ENCODE peak calls at places on chromosomes 7 and 10, in seven cellular contexts. One of them, this sample, is unnamed.

GRCh38 chr7:106767498-106768323 is 97.4 kb upstream of the PIK3CG start:
- DNase-seq in NB4: no peak
- DNase-seq in mammary epithelial cell: no peak
- DNase-seq in psoas muscle: no peak
- DNase-seq in keratinocyte: no peak
- DNase-seq in SK-N-SH: no peak
- DNase-seq in heart left ventricle: no peak
- DNase-seq in this sample: peak

GRCh38 chr7:54956021-54956420 is 62.8 kb upstream of the EGFR start:
- DNase-seq in NB4: no peak
- DNase-seq in mammary epithelial cell: no peak
- DNase-seq in psoas muscle: no peak
- DNase-seq in keratinocyte: no peak
- DNase-seq in SK-N-SH: no peak
- DNase-seq in heart left ventricle: no peak
- DNase-seq in this sample: no peak

GRCh38 chr7:82410461-82410860 is 33.1 kb downstream of the CACNA2D1 start:
- DNase-seq in NB4: no peak
- DNase-seq in mammary epithelial cell: peak
- DNase-seq in psoas muscle: peak
- DNase-seq in keratinocyte: no peak
- DNase-seq in SK-N-SH: no peak
- DNase-seq in heart left ventricle: peak
- DNase-seq in this sample: no peak

GRCh38 chr7:23672033-23672432 is 8.0 kb upstream of the FAM221A start:
- DNase-seq in NB4: no peak
- DNase-seq in mammary epithelial cell: no peak
- DNase-seq in psoas muscle: no peak
- DNase-seq in keratinocyte: no peak
- DNase-seq in SK-N-SH: no peak
- DNase-seq in heart left ventricle: no peak
- DNase-seq in this sample: no peak

GRCh38 chr10:103265712-103266329 is 11.1 kb upstream of the INA start:
- DNase-seq in NB4: peak
- DNase-seq in mammary epithelial cell: peak
- DNase-seq in psoas muscle: no peak
- DNase-seq in keratinocyte: no peak
- DNase-seq in SK-N-SH: no peak
- DNase-seq in heart left ventricle: peak
- DNase-seq in this sample: peak

GRCh38 chr7:149872419-149873073 is 1.2 kb upstream of the ATP6V0E2 start:
- DNase-seq in NB4: peak
- DNase-seq in mammary epithelial cell: peak
- DNase-seq in psoas muscle: peak
- DNase-seq in keratinocyte: peak
- DNase-seq in SK-N-SH: peak
- DNase-seq in heart left ventricle: peak
- DNase-seq in this sample: peak

GRCh38 chr10:59279991-59280390 is 82.4 kb downstream of the FAM13C start:
- DNase-seq in NB4: no peak
- DNase-seq in mammary epithelial cell: no peak
- DNase-seq in psoas muscle: no peak
- DNase-seq in keratinocyte: no peak
- DNase-seq in SK-N-SH: no peak
- DNase-seq in heart left ventricle: no peak
- DNase-seq in this sample: no peak

GRCh38 chr7:29976673-29977072 is 12.9 kb downstream of the SCRN1 start:
- DNase-seq in NB4: no peak
- DNase-seq in mammary epithelial cell: peak
- DNase-seq in psoas muscle: no peak
- DNase-seq in keratinocyte: no peak
- DNase-seq in SK-N-SH: no peak
- DNase-seq in heart left ventricle: no peak
- DNase-seq in this sample: no peak

GRCh38 chr7:98836811-98837631 is 32.8 kb downstream of the TMEM130 start:
- DNase-seq in NB4: peak
- DNase-seq in mammary epithelial cell: no peak
- DNase-seq in psoas muscle: no peak
- DNase-seq in keratinocyte: no peak
- DNase-seq in SK-N-SH: peak
- DNase-seq in heart left ventricle: no peak
- DNase-seq in this sample: peak

GRCh38 chr10:122492006-122492405 is 30.7 kb downstream of the HTRA1 start:
- DNase-seq in NB4: no peak
- DNase-seq in mammary epithelial cell: no peak
- DNase-seq in psoas muscle: no peak
- DNase-seq in keratinocyte: no peak
- DNase-seq in SK-N-SH: no peak
- DNase-seq in heart left ventricle: no peak
- DNase-seq in this sample: no peak

GRCh38 chr7:137443616-137444015 is 100.1 kb upstream of the PTN start:
- DNase-seq in NB4: no peak
- DNase-seq in mammary epithelial cell: peak
- DNase-seq in psoas muscle: no peak
- DNase-seq in keratinocyte: no peak
- DNase-seq in SK-N-SH: no peak
- DNase-seq in heart left ventricle: no peak
- DNase-seq in this sample: no peak

GRCh38 chr10:26440091-26440445 is 1.9 kb downstream of the APBB1IP start:
- DNase-seq in NB4: no peak
- DNase-seq in mammary epithelial cell: no peak
- DNase-seq in psoas muscle: no peak
- DNase-seq in keratinocyte: no peak
- DNase-seq in SK-N-SH: no peak
- DNase-seq in heart left ventricle: no peak
- DNase-seq in this sample: no peak

GRCh38 chr10:26436848-26437247 is 1.3 kb upstream of the APBB1IP start:
- DNase-seq in NB4: no peak
- DNase-seq in mammary epithelial cell: no peak
- DNase-seq in psoas muscle: no peak
- DNase-seq in keratinocyte: no peak
- DNase-seq in SK-N-SH: no peak
- DNase-seq in heart left ventricle: no peak
- DNase-seq in this sample: no peak

GRCh38 chr10:26439436-26440090 is 1.4 kb downstream of the APBB1IP start:
- DNase-seq in NB4: no peak
- DNase-seq in mammary epithelial cell: no peak
- DNase-seq in psoas muscle: no peak
- DNase-seq in keratinocyte: no peak
- DNase-seq in SK-N-SH: no peak
- DNase-seq in heart left ventricle: no peak
- DNase-seq in this sample: no peak

GRCh38 chr10:26437637-26438461 is at the start of gene APBB1IP:
- DNase-seq in NB4: peak
- DNase-seq in mammary epithelial cell: no peak
- DNase-seq in psoas muscle: peak
- DNase-seq in keratinocyte: no peak
- DNase-seq in SK-N-SH: no peak
- DNase-seq in heart left ventricle: peak
- DNase-seq in this sample: peak

DNA sequence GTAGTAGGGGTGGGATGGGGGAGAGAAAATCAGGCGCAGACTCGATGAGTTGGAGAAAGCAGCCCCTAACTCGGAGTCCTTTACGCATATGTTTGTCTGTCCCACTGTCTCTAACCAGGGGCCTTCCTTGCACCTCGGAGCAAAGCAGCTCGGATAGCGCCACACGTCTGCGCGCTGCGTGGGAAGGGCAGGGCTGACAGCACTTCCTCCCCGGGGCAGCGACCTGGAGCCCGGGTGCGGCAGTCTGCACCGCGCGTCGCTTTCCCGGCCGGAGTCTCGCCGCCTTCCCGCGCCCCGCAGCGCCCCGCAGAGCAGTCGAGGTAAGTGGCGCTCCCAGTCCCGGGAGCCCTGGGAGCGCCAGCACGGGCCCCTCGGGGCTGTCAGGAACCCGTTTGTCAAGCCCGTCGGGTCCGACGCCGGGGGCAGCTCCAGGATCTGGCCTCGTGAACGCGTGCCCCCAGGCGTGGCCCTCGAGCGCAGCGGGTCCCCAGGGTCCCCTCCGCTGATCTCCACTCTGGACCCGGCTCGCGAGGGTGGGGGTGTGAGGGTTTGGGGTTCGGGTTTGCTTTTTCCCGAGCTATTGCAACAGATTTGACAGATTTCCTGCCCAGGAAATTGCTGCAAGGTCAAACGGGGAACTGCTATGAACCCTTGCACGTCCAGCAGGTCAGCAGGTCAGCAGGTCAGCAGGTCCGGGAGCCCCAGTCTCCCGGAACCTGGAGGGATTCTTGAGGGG is 561 bp downstream of the APBB1IP start:
- DNase-seq in NB4: peak
- DNase-seq in mammary epithelial cell: no peak
- DNase-seq in psoas muscle: peak
- DNase-seq in keratinocyte: no peak
- DNase-seq in SK-N-SH: peak
- DNase-seq in heart left ventricle: peak
- DNase-seq in this sample: peak
- H3K4me3 ChIP-seq in NB4: peak
- H3K4me3 ChIP-seq in mammary epithelial cell: no peak
- H3K4me3 ChIP-seq in psoas muscle: peak
- H3K4me3 ChIP-seq in keratinocyte: no peak
- H3K4me3 ChIP-seq in SK-N-SH: no peak
- H3K4me3 ChIP-seq in heart left ventricle: peak
- H3K4me3 ChIP-seq in this sample: peak

GRCh38 chr7:131302876-131303707 is 24.6 kb upstream of the MKLN1 start:
- DNase-seq in NB4: no peak
- DNase-seq in mammary epithelial cell: peak
- DNase-seq in psoas muscle: no peak
- DNase-seq in keratinocyte: no peak
- DNase-seq in SK-N-SH: no peak
- DNase-seq in heart left ventricle: no peak
- DNase-seq in this sample: peak
- TF ChIP-seq CTCF in NB4: peak
- TF ChIP-seq CTCF in mammary epithelial cell: peak
- TF ChIP-seq CTCF in psoas muscle: peak
- TF ChIP-seq CTCF in keratinocyte: peak
- TF ChIP-seq CTCF in SK-N-SH: peak
- TF ChIP-seq CTCF in heart left ventricle: peak
- TF ChIP-seq CTCF in this sample: peak

GRCh38 chr7:151628846-151629604 is 109.3 kb upstream of the RHEB start:
- DNase-seq in NB4: no peak
- DNase-seq in mammary epithelial cell: peak
- DNase-seq in psoas muscle: no peak
- DNase-seq in keratinocyte: no peak
- DNase-seq in SK-N-SH: no peak
- DNase-seq in heart left ventricle: no peak
- DNase-seq in this sample: no peak
- H3K4me3 ChIP-seq in NB4: no peak
- H3K4me3 ChIP-seq in mammary epithelial cell: no peak
- H3K4me3 ChIP-seq in psoas muscle: no peak
- H3K4me3 ChIP-seq in keratinocyte: no peak
- H3K4me3 ChIP-seq in SK-N-SH: no peak
- H3K4me3 ChIP-seq in heart left ventricle: no peak
- H3K4me3 ChIP-seq in this sample: no peak

DNA sequence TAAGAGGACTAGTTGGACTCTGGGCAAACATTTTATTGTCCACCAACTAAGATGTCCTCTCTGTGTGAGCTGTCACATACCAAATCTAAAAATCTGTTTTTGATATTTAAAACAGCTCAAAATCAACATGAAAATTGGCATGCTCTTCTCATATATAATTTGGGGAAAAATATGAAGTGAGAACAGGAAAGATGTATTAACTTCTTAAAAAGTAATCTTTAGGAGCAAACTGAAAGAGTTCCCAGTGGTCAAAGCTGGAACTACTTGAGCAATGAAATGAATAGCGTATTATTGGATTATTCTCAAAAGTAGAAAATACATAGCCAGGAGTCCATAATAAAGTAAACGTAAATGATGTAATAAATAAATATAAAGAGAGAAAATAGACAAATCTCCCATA is 147.2 kb downstream of the DYNC1I1 start:
- DNase-seq in NB4: no peak
- DNase-seq in mammary epithelial cell: no peak
- DNase-seq in psoas muscle: no peak
- DNase-seq in keratinocyte: no peak
- DNase-seq in SK-N-SH: no peak
- DNase-seq in heart left ventricle: no peak
- DNase-seq in this sample: no peak
- TF ChIP-seq CTCF in NB4: peak
- TF ChIP-seq CTCF in mammary epithelial cell: no peak
- TF ChIP-seq CTCF in psoas muscle: no peak
- TF ChIP-seq CTCF in keratinocyte: no peak
- TF ChIP-seq CTCF in SK-N-SH: peak
- TF ChIP-seq CTCF in heart left ventricle: no peak
- TF ChIP-seq CTCF in this sample: no peak

DNA sequence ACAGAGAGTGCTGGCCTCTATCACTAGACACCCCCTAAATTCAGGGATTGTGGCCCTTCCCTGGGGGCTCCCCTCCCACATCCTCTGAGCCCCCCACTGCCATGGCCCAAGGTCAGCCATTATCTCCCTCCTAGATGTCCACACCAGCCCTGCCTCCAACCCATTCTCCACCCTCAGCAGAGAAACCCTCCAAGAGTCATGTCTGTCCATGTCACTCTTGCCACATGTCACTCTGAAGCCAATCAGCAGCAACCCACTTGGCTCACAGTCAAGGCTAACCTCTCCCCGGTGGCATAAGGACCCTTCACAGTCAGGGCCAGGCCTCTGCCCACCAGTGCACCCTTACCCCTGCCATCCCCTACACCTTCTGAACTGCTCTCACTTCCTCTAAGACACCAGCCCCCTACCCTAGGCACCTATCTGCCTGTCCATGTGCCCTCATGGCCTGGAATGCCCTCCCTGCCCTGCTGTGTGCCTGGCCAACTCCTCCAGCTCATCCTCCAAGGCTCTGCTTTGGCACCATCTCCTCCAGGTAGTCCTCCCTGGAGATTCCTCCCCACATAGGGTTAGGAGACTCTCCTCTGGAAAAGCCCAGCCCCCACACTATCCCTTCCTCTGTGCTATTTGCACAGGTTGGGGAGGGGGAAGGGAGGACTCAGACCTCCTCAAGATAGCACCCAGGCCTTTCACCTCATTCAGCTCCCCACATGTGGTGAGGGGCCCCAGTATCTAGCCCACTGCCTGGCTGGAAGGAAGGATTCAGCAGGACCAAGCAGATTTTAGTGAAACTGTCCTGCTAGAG is 83.7 kb downstream of the GRID1 start:
- DNase-seq in NB4: no peak
- DNase-seq in mammary epithelial cell: no peak
- DNase-seq in psoas muscle: no peak
- DNase-seq in keratinocyte: no peak
- DNase-seq in SK-N-SH: no peak
- DNase-seq in heart left ventricle: no peak
- DNase-seq in this sample: no peak
- H3K4me3 ChIP-seq in NB4: no peak
- H3K4me3 ChIP-seq in mammary epithelial cell: no peak
- H3K4me3 ChIP-seq in psoas muscle: no peak
- H3K4me3 ChIP-seq in keratinocyte: no peak
- H3K4me3 ChIP-seq in SK-N-SH: no peak
- H3K4me3 ChIP-seq in heart left ventricle: no peak
- H3K4me3 ChIP-seq in this sample: no peak

This sample was measured in GM12865.